ENCODE peak calls at places on chromosomes 7 and 10, in eight cellular contexts. One of them, this sample, is unnamed.
A peak's percentile ranks its signal among the peaks of the same experiment; 100 is the strongest.

GRCh38 chr10:60236869-60237524 is 152.7 kb downstream of the ANK3 start:
- DNase-seq in AG10803: peak; percentile 63
- DNase-seq in left ventricle myocardium superior: peak; percentile 35
- DNase-seq in H54: peak; percentile 59
- DNase-seq in astrocyte of the spinal cord: no peak
- DNase-seq in stimulated activated CD4-positive, alpha-beta T cell treated with anti-CD3 and anti-CD28 coated beads, Interleukin-1b, Interleukin-23, amount 100 ng/mL, for 4 hours: no peak
- DNase-seq in cardiac muscle cell: peak; percentile 13
- DNase-seq in HuH-7: no peak
- DNase-seq in this sample: peak; percentile 21

GRCh38 chr7:81407094-81407493 is 362.8 kb downstream of the HGF start:
- DNase-seq in AG10803: peak; percentile 25
- DNase-seq in left ventricle myocardium superior: no peak
- DNase-seq in H54: no peak
- DNase-seq in astrocyte of the spinal cord: no peak
- DNase-seq in stimulated activated CD4-positive, alpha-beta T cell treated with anti-CD3 and anti-CD28 coated beads, Interleukin-1b, Interleukin-23, amount 100 ng/mL, for 4 hours: no peak
- DNase-seq in cardiac muscle cell: no peak
- DNase-seq in HuH-7: no peak
- DNase-seq in this sample: no peak

GRCh38 chr7:133009853-133010252 is 72.0 kb downstream of the CHCHD3 start:
- DNase-seq in AG10803: no peak
- DNase-seq in left ventricle myocardium superior: no peak
- DNase-seq in H54: no peak
- DNase-seq in astrocyte of the spinal cord: no peak
- DNase-seq in stimulated activated CD4-positive, alpha-beta T cell treated with anti-CD3 and anti-CD28 coated beads, Interleukin-1b, Interleukin-23, amount 100 ng/mL, for 4 hours: no peak
- DNase-seq in cardiac muscle cell: peak; percentile 42
- DNase-seq in HuH-7: no peak
- DNase-seq in this sample: no peak

GRCh38 chr10:130109796-130110235 is 814 bp downstream of the C10orf143 start:
- DNase-seq in AG10803: peak; percentile 87
- DNase-seq in left ventricle myocardium superior: peak; percentile 39
- DNase-seq in H54: no peak
- DNase-seq in astrocyte of the spinal cord: peak; percentile 90
- DNase-seq in stimulated activated CD4-positive, alpha-beta T cell treated with anti-CD3 and anti-CD28 coated beads, Interleukin-1b, Interleukin-23, amount 100 ng/mL, for 4 hours: peak; percentile 41
- DNase-seq in cardiac muscle cell: peak; percentile 93
- DNase-seq in HuH-7: peak; percentile 67
- DNase-seq in this sample: peak; percentile 23

GRCh38 chr10:49690673-49691356 is 11.4 kb downstream of the C10orf53 start:
- DNase-seq in AG10803: no peak
- DNase-seq in left ventricle myocardium superior: no peak
- DNase-seq in H54: no peak
- DNase-seq in astrocyte of the spinal cord: no peak
- DNase-seq in stimulated activated CD4-positive, alpha-beta T cell treated with anti-CD3 and anti-CD28 coated beads, Interleukin-1b, Interleukin-23, amount 100 ng/mL, for 4 hours: no peak
- DNase-seq in cardiac muscle cell: no peak
- DNase-seq in HuH-7: no peak
- DNase-seq in this sample: no peak

GRCh38 chr10:86139066-86139657 is 227.4 kb downstream of the GRID1 start:
- DNase-seq in AG10803: no peak
- DNase-seq in left ventricle myocardium superior: no peak
- DNase-seq in H54: no peak
- DNase-seq in astrocyte of the spinal cord: no peak
- DNase-seq in stimulated activated CD4-positive, alpha-beta T cell treated with anti-CD3 and anti-CD28 coated beads, Interleukin-1b, Interleukin-23, amount 100 ng/mL, for 4 hours: peak; percentile 3
- DNase-seq in cardiac muscle cell: peak; percentile 18
- DNase-seq in HuH-7: peak; percentile 58
- DNase-seq in this sample: no peak

GRCh38 chr7:95686109-95686508 is 86.2 kb upstream of the DYNC1I1 start:
- DNase-seq in AG10803: peak; percentile 61
- DNase-seq in left ventricle myocardium superior: no peak
- DNase-seq in H54: no peak
- DNase-seq in astrocyte of the spinal cord: peak; percentile 65
- DNase-seq in stimulated activated CD4-positive, alpha-beta T cell treated with anti-CD3 and anti-CD28 coated beads, Interleukin-1b, Interleukin-23, amount 100 ng/mL, for 4 hours: no peak
- DNase-seq in cardiac muscle cell: peak; percentile 82
- DNase-seq in HuH-7: peak; percentile 7
- DNase-seq in this sample: peak; percentile 40

GRCh38 chr7:111012152-111012551 is 78.8 kb upstream of the LRRN3 start:
- DNase-seq in AG10803: peak; percentile 5
- DNase-seq in left ventricle myocardium superior: no peak
- DNase-seq in H54: no peak
- DNase-seq in astrocyte of the spinal cord: no peak
- DNase-seq in stimulated activated CD4-positive, alpha-beta T cell treated with anti-CD3 and anti-CD28 coated beads, Interleukin-1b, Interleukin-23, amount 100 ng/mL, for 4 hours: no peak
- DNase-seq in cardiac muscle cell: peak; percentile 20
- DNase-seq in HuH-7: no peak
- DNase-seq in this sample: no peak

GRCh38 chr10:44383749-44384600 is 922 bp downstream of the CXCL12 start:
- DNase-seq in AG10803: peak; percentile 63
- DNase-seq in left ventricle myocardium superior: peak; percentile 72
- DNase-seq in H54: no peak
- DNase-seq in astrocyte of the spinal cord: peak; percentile 39
- DNase-seq in stimulated activated CD4-positive, alpha-beta T cell treated with anti-CD3 and anti-CD28 coated beads, Interleukin-1b, Interleukin-23, amount 100 ng/mL, for 4 hours: no peak
- DNase-seq in cardiac muscle cell: peak; percentile 56
- DNase-seq in HuH-7: no peak
- DNase-seq in this sample: peak; percentile 32

GRCh38 chr10:128091636-128092210 is 34.5 kb downstream of the MKI67 start:
- DNase-seq in AG10803: no peak
- DNase-seq in left ventricle myocardium superior: no peak
- DNase-seq in H54: no peak
- DNase-seq in astrocyte of the spinal cord: no peak
- DNase-seq in stimulated activated CD4-positive, alpha-beta T cell treated with anti-CD3 and anti-CD28 coated beads, Interleukin-1b, Interleukin-23, amount 100 ng/mL, for 4 hours: no peak
- DNase-seq in cardiac muscle cell: no peak
- DNase-seq in HuH-7: no peak
- DNase-seq in this sample: no peak

GRCh38 chr10:133004991-133005390 is 62.6 kb upstream of the CFAP46 start:
- DNase-seq in AG10803: no peak
- DNase-seq in left ventricle myocardium superior: no peak
- DNase-seq in H54: no peak
- DNase-seq in astrocyte of the spinal cord: no peak
- DNase-seq in stimulated activated CD4-positive, alpha-beta T cell treated with anti-CD3 and anti-CD28 coated beads, Interleukin-1b, Interleukin-23, amount 100 ng/mL, for 4 hours: no peak
- DNase-seq in cardiac muscle cell: no peak
- DNase-seq in HuH-7: no peak
- DNase-seq in this sample: no peak

GRCh38 chr7:158353606-158354570 is 233.7 kb downstream of the PTPRN2 start:
- DNase-seq in AG10803: no peak
- DNase-seq in left ventricle myocardium superior: peak; percentile 1
- DNase-seq in H54: peak; percentile 22
- DNase-seq in astrocyte of the spinal cord: no peak
- DNase-seq in stimulated activated CD4-positive, alpha-beta T cell treated with anti-CD3 and anti-CD28 coated beads, Interleukin-1b, Interleukin-23, amount 100 ng/mL, for 4 hours: no peak
- DNase-seq in cardiac muscle cell: peak; percentile 8
- DNase-seq in HuH-7: peak; percentile 63
- DNase-seq in this sample: no peak

GRCh38 chr10:63696205-63696604 is 175.0 kb downstream of the REEP3 start:
- DNase-seq in AG10803: no peak
- DNase-seq in left ventricle myocardium superior: no peak
- DNase-seq in H54: no peak
- DNase-seq in astrocyte of the spinal cord: no peak
- DNase-seq in stimulated activated CD4-positive, alpha-beta T cell treated with anti-CD3 and anti-CD28 coated beads, Interleukin-1b, Interleukin-23, amount 100 ng/mL, for 4 hours: no peak
- DNase-seq in cardiac muscle cell: no peak
- DNase-seq in HuH-7: no peak
- DNase-seq in this sample: no peak

GRCh38 chr7:16668049-16668858 is 22.3 kb downstream of the BZW2 start:
- DNase-seq in AG10803: peak; percentile 99
- DNase-seq in left ventricle myocardium superior: peak; percentile 65
- DNase-seq in H54: peak; percentile 69
- DNase-seq in astrocyte of the spinal cord: peak; percentile 99
- DNase-seq in stimulated activated CD4-positive, alpha-beta T cell treated with anti-CD3 and anti-CD28 coated beads, Interleukin-1b, Interleukin-23, amount 100 ng/mL, for 4 hours: no peak
- DNase-seq in cardiac muscle cell: peak; percentile 99
- DNase-seq in HuH-7: peak; percentile 59
- DNase-seq in this sample: peak; percentile 58

GRCh38 chr7:51611937-51612336 is 295.3 kb upstream of the COBL start:
- DNase-seq in AG10803: no peak
- DNase-seq in left ventricle myocardium superior: no peak
- DNase-seq in H54: no peak
- DNase-seq in astrocyte of the spinal cord: peak; percentile 19
- DNase-seq in stimulated activated CD4-positive, alpha-beta T cell treated with anti-CD3 and anti-CD28 coated beads, Interleukin-1b, Interleukin-23, amount 100 ng/mL, for 4 hours: no peak
- DNase-seq in cardiac muscle cell: no peak
- DNase-seq in HuH-7: no peak
- DNase-seq in this sample: no peak

GRCh38 chr10:75234017-75234682 is 1.6 kb downstream of the COMTD1 start:
- DNase-seq in AG10803: peak; percentile 85
- DNase-seq in left ventricle myocardium superior: peak; percentile 95
- DNase-seq in H54: peak; percentile 95
- DNase-seq in astrocyte of the spinal cord: peak; percentile 90
- DNase-seq in stimulated activated CD4-positive, alpha-beta T cell treated with anti-CD3 and anti-CD28 coated beads, Interleukin-1b, Interleukin-23, amount 100 ng/mL, for 4 hours: peak; percentile 98
- DNase-seq in cardiac muscle cell: peak; percentile 90
- DNase-seq in HuH-7: peak; percentile 75
- DNase-seq in this sample: peak; percentile 94

GRCh38 chr10:16717617-16718395 is 99.4 kb downstream of the RSU1 start:
- DNase-seq in AG10803: peak; percentile 84
- DNase-seq in left ventricle myocardium superior: no peak
- DNase-seq in H54: no peak
- DNase-seq in astrocyte of the spinal cord: peak; percentile 77
- DNase-seq in stimulated activated CD4-positive, alpha-beta T cell treated with anti-CD3 and anti-CD28 coated beads, Interleukin-1b, Interleukin-23, amount 100 ng/mL, for 4 hours: no peak
- DNase-seq in cardiac muscle cell: peak; percentile 74
- DNase-seq in HuH-7: no peak
- DNase-seq in this sample: no peak

GRCh38 chr7:71598553-71598952 is 466.6 kb downstream of the GALNT17 start:
- DNase-seq in AG10803: no peak
- DNase-seq in left ventricle myocardium superior: no peak
- DNase-seq in H54: no peak
- DNase-seq in astrocyte of the spinal cord: no peak
- DNase-seq in stimulated activated CD4-positive, alpha-beta T cell treated with anti-CD3 and anti-CD28 coated beads, Interleukin-1b, Interleukin-23, amount 100 ng/mL, for 4 hours: no peak
- DNase-seq in cardiac muscle cell: no peak
- DNase-seq in HuH-7: no peak
- DNase-seq in this sample: no peak

GRCh38 chr7:44380831-44381493 is 55.6 kb upstream of the CAMK2B start:
- DNase-seq in AG10803: peak; percentile 5
- DNase-seq in left ventricle myocardium superior: no peak
- DNase-seq in H54: peak; percentile 68
- DNase-seq in astrocyte of the spinal cord: peak; percentile 36
- DNase-seq in stimulated activated CD4-positive, alpha-beta T cell treated with anti-CD3 and anti-CD28 coated beads, Interleukin-1b, Interleukin-23, amount 100 ng/mL, for 4 hours: no peak
- DNase-seq in cardiac muscle cell: peak; percentile 46
- DNase-seq in HuH-7: no peak
- DNase-seq in this sample: no peak

GRCh38 chr7:111112439-111112838 is 21.5 kb downstream of the LRRN3 start:
- DNase-seq in AG10803: peak; percentile 10
- DNase-seq in left ventricle myocardium superior: no peak
- DNase-seq in H54: no peak
- DNase-seq in astrocyte of the spinal cord: no peak
- DNase-seq in stimulated activated CD4-positive, alpha-beta T cell treated with anti-CD3 and anti-CD28 coated beads, Interleukin-1b, Interleukin-23, amount 100 ng/mL, for 4 hours: no peak
- DNase-seq in cardiac muscle cell: no peak
- DNase-seq in HuH-7: no peak
- DNase-seq in this sample: no peak